ENCODE peak calls at places on chromosomes 3 and 15, in seven cellular contexts. D, S, H, Z, M, W and V are unnamed samples.

GRCh38 chr3:155739154-155739553 is 5.7 kb downstream of the PLCH1 start:
- DNase-seq in D (no peak), S (no peak), H (no peak), Z (no peak), M (no peak), W (no peak), V (no peak)

GRCh38 chr3:183698760-183699159 is 1.2 kb downstream of the YEATS2 start:
- DNase-seq in D (no peak), S (no peak), H (peak), Z (no peak), M (no peak), W (no peak), V (peak)

GRCh38 chr3:49903451-49904424 is at the start of gene MST1R:
- DNase-seq in D (peak), S (peak), H (peak), Z (peak), M (peak), W (peak), V (peak)

GRCh38 chr15:74869726-74870407 is 3.3 kb downstream of the SCAMP2 start:
- DNase-seq in D (peak), S (no peak), H (no peak), Z (peak), M (no peak), W (no peak), V (no peak)

GRCh38 chr3:174440350-174440716 is 418.8 kb upstream of the NAALADL2 start:
- DNase-seq in D (no peak), S (no peak), H (peak), Z (peak), M (peak), W (no peak), V (peak)

GRCh38 chr3:136366289-136366688 is 116.1 kb downstream of the PCCB start:
- DNase-seq in D (no peak), S (no peak), H (no peak), Z (no peak), M (no peak), W (no peak), V (peak)

GRCh38 chr3:53261712-53262111 is 5.9 kb upstream of the TKT start:
- DNase-seq in D (no peak), S (peak), H (no peak), Z (no peak), M (no peak), W (no peak), V (peak)

GRCh38 chr15:50182233-50183013 is 427 bp downstream of the SLC27A2 start:
- DNase-seq in D (peak), S (peak), H (peak), Z (no peak), M (peak), W (peak), V (no peak)

GRCh38 chr15:89167267-89168176 is 53.9 kb downstream of the RLBP1 start:
- DNase-seq in D (peak), S (no peak), H (no peak), Z (no peak), M (peak), W (no peak), V (peak)

GRCh38 chr3:98553021-98553563 is 21.3 kb downstream of the GPR15 start:
- DNase-seq in D (no peak), S (no peak), H (no peak), Z (no peak), M (no peak), W (no peak), V (no peak)

GRCh38 chr15:39896837-39897236 is 23.2 kb downstream of the GPR176 start:
- DNase-seq in D (no peak), S (no peak), H (no peak), Z (no peak), M (no peak), W (no peak), V (no peak)

GRCh38 chr3:52123106-52123708 is 31.0 kb downstream of the POC1A start:
- DNase-seq in D (peak), S (no peak), H (peak), Z (peak), M (peak), W (peak), V (peak)

GRCh38 chr3:10426346-10427233 is 78.8 kb downstream of the ATP2B2 start:
- DNase-seq in D (no peak), S (no peak), H (no peak), Z (no peak), M (no peak), W (no peak), V (no peak)

GRCh38 chr3:156762631-156763185 is 63.4 kb upstream of the LEKR1 start:
- DNase-seq in D (no peak), S (no peak), H (no peak), Z (peak), M (no peak), W (no peak), V (peak)

GRCh38 chr15:84715442-84716035 is 400 bp downstream of the SEC11A start:
- DNase-seq in D (peak), S (no peak), H (peak), Z (peak), M (peak), W (no peak), V (peak)

GRCh38 chr3:157135671-157136396 is 24.1 kb downstream of the CCNL1 start:
- DNase-seq in D (no peak), S (no peak), H (no peak), Z (no peak), M (peak), W (no peak), V (peak)

GRCh38 chr15:45634442-45635190 is at the start of gene SQOR:
- DNase-seq in D (peak), S (peak), H (no peak), Z (peak), M (peak), W (peak), V (peak)

GRCh38 chr3:42071720-42072582 is 19.2 kb upstream of the TRAK1 start:
- DNase-seq in D (no peak), S (peak), H (no peak), Z (peak), M (peak), W (no peak), V (peak)

GRCh38 chr3:72563690-72564370 is 284.4 kb downstream of the SHQ1 start:
- DNase-seq in D (no peak), S (no peak), H (no peak), Z (no peak), M (no peak), W (no peak), V (peak)

GRCh38 chr3:23826382-23827061 is 20.8 kb downstream of the UBE2E1 start:
- DNase-seq in D (no peak), S (no peak), H (no peak), Z (no peak), M (no peak), W (no peak), V (no peak)

GRCh38 chr15:28286031-28286430 is 35.9 kb downstream of the HERC2 start:
- DNase-seq in D (no peak), S (no peak), H (no peak), Z (no peak), M (no peak), W (no peak), V (no peak)

GRCh38 chr3:127748754-127749327 is 73.5 kb downstream of the MGLL start:
- DNase-seq in D (no peak), S (no peak), H (no peak), Z (peak), M (no peak), W (no peak), V (no peak)

GRCh38 chr3:27708246-27708645 is 13.9 kb downstream of the EOMES start:
- DNase-seq in D (no peak), S (no peak), H (no peak), Z (no peak), M (no peak), W (no peak), V (peak)

GRCh38 chr3:115638991-115639390 is 15.7 kb downstream of the GAP43 start:
- DNase-seq in D (no peak), S (no peak), H (no peak), Z (no peak), M (no peak), W (no peak), V (no peak)

GRCh38 chr3:192545346-192545745 is 182.0 kb downstream of the FGF12 start:
- DNase-seq in D (no peak), S (no peak), H (no peak), Z (no peak), M (no peak), W (no peak), V (peak)

GRCh38 chr3:105611304-105612192 is 244.8 kb downstream of the ALCAM start:
- DNase-seq in D (no peak), S (no peak), H (peak), Z (no peak), M (peak), W (no peak), V (peak)

GRCh38 chr3:111607242-111607641 is 12.1 kb upstream of the ZBED2 start:
- DNase-seq in D (no peak), S (no peak), H (no peak), Z (no peak), M (no peak), W (no peak), V (peak)

GRCh38 chr3:49005298-49005680 is 1.9 kb upstream of the WDR6 start:
- DNase-seq in D (no peak), S (no peak), H (no peak), Z (no peak), M (no peak), W (no peak), V (no peak)

GRCh38 chr15:92061511-92062200 is 208.1 kb downstream of the SLCO3A1 start:
- DNase-seq in D (no peak), S (no peak), H (no peak), Z (no peak), M (no peak), W (no peak), V (no peak)

GRCh38 chr3:129399895-129400357 is 28.5 kb downstream of the EFCAB12 start:
- DNase-seq in D (no peak), S (no peak), H (no peak), Z (no peak), M (peak), W (no peak), V (peak)

GRCh38 chr3:159239054-159239453 is 437.2 kb downstream of the MFSD1 start:
- DNase-seq in D (no peak), S (no peak), H (no peak), Z (no peak), M (no peak), W (no peak), V (no peak)

GRCh38 chr15:70192041-70192440 is 94.3 kb upstream of the TLE3 start:
- DNase-seq in D (no peak), S (no peak), H (no peak), Z (peak), M (no peak), W (no peak), V (no peak)

GRCh38 chr3:152405915-152406802 is 137.4 kb downstream of the MBNL1 start:
- DNase-seq in D (no peak), S (no peak), H (no peak), Z (no peak), M (no peak), W (no peak), V (peak)